ENCODE peak calls at places on chromosome 7, in eight cellular contexts. One of them, this sample, is unnamed.
A peak's percentile ranks its signal among the peaks of the same experiment; 100 is the strongest.

GRCh38 chr7:70215491-70215890 is 617.2 kb downstream of the AUTS2 start:
- DNase-seq in sigmoid colon: no peak
- DNase-seq in mesothelial cell of epicardium: no peak
- DNase-seq in GM10248: peak; percentile 14
- DNase-seq in transverse colon: no peak
- DNase-seq in AG10803: peak; percentile 79
- DNase-seq in A549: no peak
- DNase-seq in left lung: no peak
- DNase-seq in this sample: peak; percentile 89

GRCh38 chr7:139058963-139059362 is 23.1 kb upstream of the ZC3HAV1L start:
- DNase-seq in AG10803: peak; percentile 61
- DNase-seq in A549: no peak
- DNase-seq in GM10248: no peak
- DNase-seq in mesothelial cell of epicardium: no peak
- DNase-seq in transverse colon: no peak
- DNase-seq in left lung: no peak
- DNase-seq in sigmoid colon: no peak
- DNase-seq in this sample: no peak

GRCh38 chr7:85749715-85750453 is 563.0 kb upstream of the SEMA3D start:
- DNase-seq in left lung: no peak
- DNase-seq in GM10248: no peak
- DNase-seq in A549: no peak
- DNase-seq in transverse colon: no peak
- DNase-seq in sigmoid colon: no peak
- DNase-seq in mesothelial cell of epicardium: no peak
- DNase-seq in AG10803: no peak
- DNase-seq in this sample: no peak

GRCh38 chr7:57370066-57370738 is 79.8 kb upstream of the ZNF716 start:
- DNase-seq in A549: no peak
- DNase-seq in mesothelial cell of epicardium: no peak
- DNase-seq in GM10248: no peak
- DNase-seq in sigmoid colon: no peak
- DNase-seq in AG10803: no peak
- DNase-seq in left lung: no peak
- DNase-seq in transverse colon: no peak
- DNase-seq in this sample: no peak

GRCh38 chr7:74025745-74026144 is 2.2 kb upstream of the ELN start:
- DNase-seq in mesothelial cell of epicardium: no peak
- DNase-seq in sigmoid colon: no peak
- DNase-seq in GM10248: no peak
- DNase-seq in transverse colon: no peak
- DNase-seq in AG10803: no peak
- DNase-seq in A549: no peak
- DNase-seq in left lung: no peak
- DNase-seq in this sample: no peak

GRCh38 chr7:132705146-132705545 is 128.9 kb upstream of the PLXNA4 start:
- DNase-seq in GM10248: no peak
- DNase-seq in mesothelial cell of epicardium: no peak
- DNase-seq in AG10803: peak; percentile 1
- DNase-seq in transverse colon: no peak
- DNase-seq in left lung: no peak
- DNase-seq in A549: no peak
- DNase-seq in sigmoid colon: no peak
- DNase-seq in this sample: no peak

GRCh38 chr7:138459300-138460175 is 521 bp upstream of the TRIM24 start:
- DNase-seq in left lung: peak; percentile 98
- DNase-seq in transverse colon: peak; percentile 98
- DNase-seq in GM10248: peak; percentile 96
- DNase-seq in AG10803: peak; percentile 97
- DNase-seq in sigmoid colon: peak; percentile 98
- DNase-seq in A549: peak; percentile 98
- DNase-seq in mesothelial cell of epicardium: peak; percentile 96
- DNase-seq in this sample: peak; percentile 91

GRCh38 chr7:139232377-139232717 is 1.3 kb downstream of the UBN2 start:
- DNase-seq in AG10803: peak; percentile 48
- DNase-seq in GM10248: no peak
- DNase-seq in A549: no peak
- DNase-seq in sigmoid colon: no peak
- DNase-seq in left lung: no peak
- DNase-seq in transverse colon: no peak
- DNase-seq in mesothelial cell of epicardium: no peak
- DNase-seq in this sample: peak; percentile 45

GRCh38 chr7:38284553-38284952 is 11.1 kb upstream of the TARP start:
- DNase-seq in sigmoid colon: no peak
- DNase-seq in transverse colon: no peak
- DNase-seq in left lung: no peak
- DNase-seq in A549: no peak
- DNase-seq in mesothelial cell of epicardium: no peak
- DNase-seq in AG10803: no peak
- DNase-seq in GM10248: no peak
- DNase-seq in this sample: no peak

GRCh38 chr7:10973942-10974716 is 457 bp downstream of the PHF14 start:
- DNase-seq in AG10803: peak; percentile 36
- DNase-seq in A549: peak; percentile 35
- DNase-seq in GM10248: peak; percentile 33
- DNase-seq in transverse colon: peak; percentile 37
- DNase-seq in sigmoid colon: no peak
- DNase-seq in left lung: no peak
- DNase-seq in mesothelial cell of epicardium: no peak
- DNase-seq in this sample: peak; percentile 29

GRCh38 chr7:31122649-31123058 is 70.5 kb downstream of the ADCYAP1R1 start:
- DNase-seq in mesothelial cell of epicardium: no peak
- DNase-seq in sigmoid colon: peak; percentile 86
- DNase-seq in transverse colon: peak; percentile 49
- DNase-seq in GM10248: peak; percentile 54
- DNase-seq in left lung: peak; percentile 62
- DNase-seq in AG10803: peak; percentile 84
- DNase-seq in A549: peak; percentile 76
- DNase-seq in this sample: peak; percentile 83

GRCh38 chr7:4707980-4708411 is 25.9 kb downstream of the FOXK1 start:
- DNase-seq in mesothelial cell of epicardium: no peak
- DNase-seq in left lung: no peak
- DNase-seq in GM10248: no peak
- DNase-seq in A549: no peak
- DNase-seq in sigmoid colon: no peak
- DNase-seq in AG10803: no peak
- DNase-seq in transverse colon: no peak
- DNase-seq in this sample: no peak

GRCh38 chr7:98995523-98996161 is 117.3 kb downstream of the TRRAP start:
- DNase-seq in GM10248: no peak
- DNase-seq in A549: no peak
- DNase-seq in mesothelial cell of epicardium: no peak
- DNase-seq in AG10803: no peak
- DNase-seq in left lung: no peak
- DNase-seq in sigmoid colon: no peak
- DNase-seq in transverse colon: no peak
- DNase-seq in this sample: no peak

GRCh38 chr7:74051629-74052410 is 23.8 kb downstream of the ELN start:
- DNase-seq in sigmoid colon: no peak
- DNase-seq in mesothelial cell of epicardium: no peak
- DNase-seq in AG10803: no peak
- DNase-seq in transverse colon: peak; percentile 64
- DNase-seq in A549: peak; percentile 57
- DNase-seq in GM10248: no peak
- DNase-seq in left lung: no peak
- DNase-seq in this sample: peak; percentile 26

GRCh38 chr7:17497549-17498193 is 199.2 kb downstream of the AHR start:
- DNase-seq in GM10248: no peak
- DNase-seq in AG10803: no peak
- DNase-seq in sigmoid colon: no peak
- DNase-seq in mesothelial cell of epicardium: no peak
- DNase-seq in transverse colon: no peak
- DNase-seq in A549: no peak
- DNase-seq in left lung: no peak
- DNase-seq in this sample: peak; percentile 43

GRCh38 chr7:74283858-74284447 is 5.3 kb upstream of the CLIP2 start:
- DNase-seq in GM10248: no peak
- DNase-seq in AG10803: no peak
- DNase-seq in transverse colon: no peak
- DNase-seq in sigmoid colon: no peak
- DNase-seq in A549: no peak
- DNase-seq in left lung: no peak
- DNase-seq in mesothelial cell of epicardium: no peak
- DNase-seq in this sample: no peak

GRCh38 chr7:78443811-78444210 is 645.2 kb downstream of the PHTF2 start:
- DNase-seq in left lung: no peak
- DNase-seq in transverse colon: no peak
- DNase-seq in sigmoid colon: no peak
- DNase-seq in A549: peak; percentile 4
- DNase-seq in mesothelial cell of epicardium: no peak
- DNase-seq in GM10248: no peak
- DNase-seq in AG10803: no peak
- DNase-seq in this sample: no peak
- TF ChIP-seq CTCF in left lung: no peak
- TF ChIP-seq CTCF in transverse colon: no peak
- TF ChIP-seq CTCF in sigmoid colon: no peak
- TF ChIP-seq CTCF in A549: no peak
- TF ChIP-seq CTCF in mesothelial cell of epicardium: no peak
- TF ChIP-seq CTCF in GM10248: no peak
- TF ChIP-seq CTCF in AG10803: no peak
- TF ChIP-seq CTCF in this sample: no peak

GRCh38 chr7:144011458-144012230 is 11.5 kb downstream of the OR6B1 start:
- DNase-seq in sigmoid colon: no peak
- DNase-seq in transverse colon: no peak
- DNase-seq in left lung: no peak
- DNase-seq in GM10248: no peak
- DNase-seq in mesothelial cell of epicardium: no peak
- DNase-seq in AG10803: peak; percentile 42
- DNase-seq in A549: peak; percentile 49
- DNase-seq in this sample: no peak
- TF ChIP-seq CTCF in sigmoid colon: no peak
- TF ChIP-seq CTCF in transverse colon: no peak
- TF ChIP-seq CTCF in left lung: no peak
- TF ChIP-seq CTCF in GM10248: peak; percentile 7
- TF ChIP-seq CTCF in mesothelial cell of epicardium: no peak
- TF ChIP-seq CTCF in AG10803: peak; percentile 51
- TF ChIP-seq CTCF in A549: peak; percentile 54
- TF ChIP-seq CTCF in this sample: no peak

GRCh38 chr7:141262101-141262819 is 188.4 kb downstream of the TMEM178B start:
- DNase-seq in sigmoid colon: no peak
- DNase-seq in GM10248: no peak
- DNase-seq in AG10803: no peak
- DNase-seq in left lung: no peak
- DNase-seq in transverse colon: no peak
- DNase-seq in mesothelial cell of epicardium: no peak
- DNase-seq in A549: no peak
- DNase-seq in this sample: no peak
- TF ChIP-seq CTCF in sigmoid colon: no peak
- TF ChIP-seq CTCF in GM10248: no peak
- TF ChIP-seq CTCF in AG10803: no peak
- TF ChIP-seq CTCF in left lung: no peak
- TF ChIP-seq CTCF in transverse colon: no peak
- TF ChIP-seq CTCF in mesothelial cell of epicardium: no peak
- TF ChIP-seq CTCF in A549: no peak
- TF ChIP-seq CTCF in this sample: no peak

GRCh38 chr7:200290-200689 is 7.9 kb downstream of the FAM20C start:
- DNase-seq in GM10248: no peak
- DNase-seq in sigmoid colon: no peak
- DNase-seq in left lung: no peak
- DNase-seq in mesothelial cell of epicardium: no peak
- DNase-seq in transverse colon: no peak
- DNase-seq in A549: no peak
- DNase-seq in AG10803: no peak
- DNase-seq in this sample: no peak

GRCh38 chr7:197413-198335 is 5.3 kb downstream of the FAM20C start:
- DNase-seq in sigmoid colon: no peak
- DNase-seq in AG10803: no peak
- DNase-seq in transverse colon: no peak
- DNase-seq in mesothelial cell of epicardium: no peak
- DNase-seq in A549: no peak
- DNase-seq in GM10248: no peak
- DNase-seq in left lung: no peak
- DNase-seq in this sample: no peak

GRCh38 chr7:204326-204725 is 12.0 kb downstream of the FAM20C start:
- DNase-seq in sigmoid colon: no peak
- DNase-seq in AG10803: no peak
- DNase-seq in A549: no peak
- DNase-seq in GM10248: no peak
- DNase-seq in left lung: no peak
- DNase-seq in mesothelial cell of epicardium: no peak
- DNase-seq in transverse colon: no peak
- DNase-seq in this sample: no peak

GRCh38 chr7:199465-200249 is 7.3 kb downstream of the FAM20C start:
- DNase-seq in A549: no peak
- DNase-seq in transverse colon: no peak
- DNase-seq in sigmoid colon: no peak
- DNase-seq in mesothelial cell of epicardium: no peak
- DNase-seq in left lung: no peak
- DNase-seq in GM10248: no peak
- DNase-seq in AG10803: no peak
- DNase-seq in this sample: no peak

GRCh38 chr7:200704-201103 is 8.3 kb downstream of the FAM20C start:
- DNase-seq in AG10803: no peak
- DNase-seq in sigmoid colon: no peak
- DNase-seq in A549: no peak
- DNase-seq in mesothelial cell of epicardium: no peak
- DNase-seq in transverse colon: no peak
- DNase-seq in GM10248: no peak
- DNase-seq in left lung: no peak
- DNase-seq in this sample: no peak
- TF ChIP-seq CTCF in AG10803: no peak
- TF ChIP-seq CTCF in sigmoid colon: no peak
- TF ChIP-seq CTCF in A549: no peak
- TF ChIP-seq CTCF in mesothelial cell of epicardium: no peak
- TF ChIP-seq CTCF in transverse colon: no peak
- TF ChIP-seq CTCF in GM10248: no peak
- TF ChIP-seq CTCF in left lung: no peak
- TF ChIP-seq CTCF in this sample: no peak